ENCODE peak calls at places on chromosomes 4 and X, in six cellular contexts. One of them, this sample, is unnamed.

GRCh38 chr4:1463088-1463926 is 57.1 kb upstream of the NKX1-1 start:
- DNase-seq in GM12878: no peak
- DNase-seq in GM12891: no peak
- DNase-seq in HepG2: no peak
- DNase-seq in H1: no peak
- DNase-seq in K562: no peak
- DNase-seq in this sample: no peak

GRCh38 chr4:40934671-40935070 is 184.9 kb downstream of the NSUN7 start:
- DNase-seq in K562: no peak
- DNase-seq in GM12891: no peak
- DNase-seq in HepG2: no peak
- DNase-seq in GM12878: no peak
- DNase-seq in H1: no peak
- DNase-seq in this sample: no peak

GRCh38 chrX:55008571-55009358 is 8.6 kb downstream of the APEX2 start:
- DNase-seq in K562: no peak
- DNase-seq in GM12891: no peak
- DNase-seq in H1: no peak
- DNase-seq in HepG2: no peak
- DNase-seq in GM12878: no peak
- DNase-seq in this sample: no peak

GRCh38 chr4:55707507-55707906 is 71.4 kb upstream of the NMU start:
- DNase-seq in K562: no peak
- DNase-seq in GM12891: no peak
- DNase-seq in HepG2: no peak
- DNase-seq in GM12878: no peak
- DNase-seq in H1: no peak
- DNase-seq in this sample: no peak

GRCh38 chrX:9131066-9131465 is 97.1 kb upstream of the FAM9B start:
- DNase-seq in GM12878: no peak
- DNase-seq in K562: no peak
- DNase-seq in H1: no peak
- DNase-seq in HepG2: no peak
- DNase-seq in GM12891: no peak
- DNase-seq in this sample: no peak

GRCh38 chr4:30868257-30868656 is 148.1 kb downstream of the PCDH7 start:
- DNase-seq in HepG2: no peak
- DNase-seq in H1: no peak
- DNase-seq in GM12891: no peak
- DNase-seq in GM12878: no peak
- DNase-seq in K562: no peak
- DNase-seq in this sample: no peak

GRCh38 chrX:111010151-111010550 is 85.8 kb upstream of the PAK3 start:
- DNase-seq in GM12891: no peak
- DNase-seq in H1: no peak
- DNase-seq in GM12878: no peak
- DNase-seq in HepG2: no peak
- DNase-seq in K562: no peak
- DNase-seq in this sample: no peak

GRCh38 chr4:6229095-6229494 is 28.7 kb upstream of the JAKMIP1 start:
- DNase-seq in K562: no peak
- DNase-seq in HepG2: no peak
- DNase-seq in GM12891: no peak
- DNase-seq in H1: no peak
- DNase-seq in GM12878: no peak
- DNase-seq in this sample: no peak

GRCh38 chr4:94334962-94335361 is 7.7 kb downstream of the HPGDS start:
- DNase-seq in HepG2: no peak
- DNase-seq in GM12878: no peak
- DNase-seq in H1: no peak
- DNase-seq in GM12891: no peak
- DNase-seq in K562: no peak
- DNase-seq in this sample: no peak

GRCh38 chr4:38659346-38659745 is 4.7 kb upstream of the KLF3 start:
- DNase-seq in GM12878: no peak
- DNase-seq in H1: no peak
- DNase-seq in K562: no peak
- DNase-seq in GM12891: no peak
- DNase-seq in HepG2: no peak
- DNase-seq in this sample: no peak

GRCh38 chr4:1721666-1722550 is 587 bp downstream of the TACC3 start:
- DNase-seq in HepG2: no peak
- DNase-seq in GM12878: no peak
- DNase-seq in GM12891: no peak
- DNase-seq in H1: no peak
- DNase-seq in K562: peak; percentile 75
- DNase-seq in this sample: no peak

GRCh38 chr4:108738307-108738706 is 24.5 kb downstream of the ETNPPL start:
- DNase-seq in GM12878: no peak
- DNase-seq in K562: peak; percentile 15
- DNase-seq in HepG2: no peak
- DNase-seq in GM12891: no peak
- DNase-seq in H1: no peak
- DNase-seq in this sample: no peak

GRCh38 chr4:154560824-154561231 is 2.0 kb upstream of the FGB start:
- DNase-seq in GM12878: no peak
- DNase-seq in K562: no peak
- DNase-seq in HepG2: peak; percentile 90
- DNase-seq in H1: no peak
- DNase-seq in GM12891: no peak
- DNase-seq in this sample: no peak

GRCh38 chr4:3406021-3406420 is 35.7 kb upstream of the HGFAC start:
- DNase-seq in K562: no peak
- DNase-seq in HepG2: no peak
- DNase-seq in GM12891: no peak
- DNase-seq in GM12878: no peak
- DNase-seq in H1: no peak
- DNase-seq in this sample: no peak

GRCh38 chrX:141952603-141953002 is 48.9 kb downstream of the MAGEC1 start:
- DNase-seq in K562: no peak
- DNase-seq in GM12878: no peak
- DNase-seq in GM12891: no peak
- DNase-seq in H1: no peak
- DNase-seq in HepG2: no peak
- DNase-seq in this sample: no peak

GRCh38 chr4:138445098-138445497 is 202.9 kb upstream of the SLC7A11 start:
- DNase-seq in HepG2: no peak
- DNase-seq in K562: no peak
- DNase-seq in GM12891: no peak
- DNase-seq in GM12878: no peak
- DNase-seq in H1: no peak
- DNase-seq in this sample: no peak

GRCh38 chr4:166169111-166169510 is 296.1 kb downstream of the TLL1 start:
- DNase-seq in K562: no peak
- DNase-seq in GM12891: no peak
- DNase-seq in H1: peak; percentile 48
- DNase-seq in HepG2: peak; percentile 4
- DNase-seq in GM12878: no peak
- DNase-seq in this sample: no peak

GRCh38 chr4:67714248-67714583 is 13.3 kb upstream of the UBA6 start:
- DNase-seq in HepG2: no peak
- DNase-seq in GM12891: no peak
- DNase-seq in K562: no peak
- DNase-seq in GM12878: no peak
- DNase-seq in H1: no peak
- DNase-seq in this sample: no peak

GRCh38 chr4:67714955-67715354 is 14.0 kb upstream of the UBA6 start:
- DNase-seq in K562: no peak
- DNase-seq in H1: no peak
- DNase-seq in GM12878: no peak
- DNase-seq in HepG2: no peak
- DNase-seq in GM12891: no peak
- DNase-seq in this sample: no peak

GRCh38 chrX:120560405-120560841 is 339 bp downstream of the CUL4B start:
- DNase-seq in GM12878: no peak
- DNase-seq in GM12891: no peak
- DNase-seq in HepG2: peak; percentile 32
- DNase-seq in H1: no peak
- DNase-seq in K562: no peak
- DNase-seq in this sample: no peak

GRCh38 chr4:36244257-36245084 is at the start of gene ARAP2:
- DNase-seq in K562: peak; percentile 5
- DNase-seq in H1: peak; percentile 67
- DNase-seq in GM12878: no peak
- DNase-seq in HepG2: no peak
- DNase-seq in GM12891: peak; percentile 53
- DNase-seq in this sample: peak; percentile 60

GRCh38 chrX:15170927-15171326 is 99.0 kb downstream of the ASB9 start:
- DNase-seq in H1: no peak
- DNase-seq in K562: no peak
- DNase-seq in HepG2: no peak
- DNase-seq in GM12891: no peak
- DNase-seq in GM12878: no peak
- DNase-seq in this sample: no peak

GRCh38 chr4:61200195-61200990 is at the start of gene ADGRL3:
- DNase-seq in H1: peak; percentile 88
- DNase-seq in K562: no peak
- DNase-seq in HepG2: no peak
- DNase-seq in GM12878: no peak
- DNase-seq in GM12891: peak; percentile 4
- DNase-seq in this sample: peak; percentile 4

DNA sequence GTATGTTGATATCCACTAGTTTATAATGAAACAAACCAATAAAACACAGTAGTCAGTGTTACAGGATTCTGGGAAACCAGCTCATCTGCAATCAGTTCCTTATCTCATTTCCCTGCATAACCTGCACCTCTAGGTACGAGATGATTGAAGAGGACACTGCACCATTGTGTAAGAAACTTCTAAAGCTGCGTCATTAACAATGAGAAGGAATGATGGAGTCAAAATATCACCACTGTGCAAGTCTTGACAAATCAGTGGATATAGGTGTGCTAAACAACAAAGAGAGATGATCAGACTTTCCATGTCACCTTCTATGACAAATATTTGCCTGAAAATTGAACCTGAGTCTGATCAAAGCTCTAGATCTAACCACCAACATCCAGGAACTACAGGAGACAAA is 40.7 kb upstream of the DHX15 start:
- DNase-seq in K562: no peak
- DNase-seq in GM12891: no peak
- DNase-seq in HepG2: peak; percentile 16
- DNase-seq in H1: no peak
- DNase-seq in GM12878: no peak
- DNase-seq in this sample: no peak
- TF ChIP-seq TAF1 in K562: no peak
- TF ChIP-seq TAF1 in GM12891: no peak
- TF ChIP-seq TAF1 in HepG2: no peak
- TF ChIP-seq TAF1 in H1: no peak
- TF ChIP-seq TAF1 in GM12878: no peak
- TF ChIP-seq TAF1 in this sample: no peak

GRCh38 chrX:154547245-154548027 is at the start of gene IKBKG:
- DNase-seq in GM12878: peak; percentile 57
- DNase-seq in GM12891: peak; percentile 80
- DNase-seq in K562: peak; percentile 82
- DNase-seq in HepG2: peak; percentile 77
- DNase-seq in H1: peak; percentile 87
- DNase-seq in this sample: peak; percentile 81
- TF ChIP-seq POLR2A in GM12878: peak; percentile 67
- TF ChIP-seq POLR2A in GM12891: peak; percentile 1
- TF ChIP-seq POLR2A in K562: peak; percentile 78
- TF ChIP-seq POLR2A in HepG2: no peak
- TF ChIP-seq POLR2A in H1: peak; percentile 42
- TF ChIP-seq POLR2A in this sample: peak; percentile 48

GRCh38 chrX:112846787-112847186 is 6.2 kb upstream of the AMOT start:
- DNase-seq in HepG2: no peak
- DNase-seq in GM12878: no peak
- DNase-seq in H1: no peak
- DNase-seq in K562: no peak
- DNase-seq in GM12891: no peak
- DNase-seq in this sample: no peak

GRCh38 chrX:112851806-112852205 is 11.2 kb upstream of the AMOT start:
- DNase-seq in GM12891: no peak
- DNase-seq in H1: no peak
- DNase-seq in HepG2: no peak
- DNase-seq in GM12878: peak; percentile 63
- DNase-seq in K562: no peak
- DNase-seq in this sample: no peak

GRCh38 chrX:112851161-112851779 is 10.6 kb upstream of the AMOT start:
- DNase-seq in GM12878: peak; percentile 82
- DNase-seq in K562: no peak
- DNase-seq in H1: no peak
- DNase-seq in HepG2: no peak
- DNase-seq in GM12891: no peak
- DNase-seq in this sample: peak; percentile 46

GRCh38 chrX:112846114-112846513 is 5.5 kb upstream of the AMOT start:
- DNase-seq in GM12891: no peak
- DNase-seq in HepG2: no peak
- DNase-seq in K562: no peak
- DNase-seq in GM12878: no peak
- DNase-seq in H1: no peak
- DNase-seq in this sample: no peak

DNA sequence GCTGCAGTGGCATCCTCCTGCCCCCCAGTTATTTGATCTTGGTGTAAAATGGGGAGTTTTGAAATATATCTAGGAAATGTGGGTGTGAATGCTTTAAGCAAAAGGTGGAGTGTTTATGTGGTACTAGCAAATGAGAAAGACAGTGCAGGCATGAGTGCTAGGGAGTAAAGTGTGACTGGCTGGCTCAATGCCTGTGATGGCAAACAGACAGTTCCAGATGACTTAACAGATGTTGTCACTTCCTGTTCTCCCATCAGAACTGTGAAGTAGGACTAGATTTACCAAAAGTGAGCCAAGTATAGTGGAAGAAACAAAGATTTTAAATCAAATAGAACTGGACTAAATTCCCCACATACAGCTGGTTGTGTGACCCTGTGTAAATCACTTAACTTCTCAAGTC is 8.4 kb upstream of the AMOT start:
- DNase-seq in K562: no peak
- DNase-seq in GM12891: no peak
- DNase-seq in HepG2: no peak
- DNase-seq in H1: no peak
- DNase-seq in GM12878: no peak
- DNase-seq in this sample: no peak
- TF ChIP-seq TAF1 in K562: no peak
- TF ChIP-seq TAF1 in GM12891: no peak
- TF ChIP-seq TAF1 in HepG2: no peak
- TF ChIP-seq TAF1 in H1: no peak
- TF ChIP-seq TAF1 in GM12878: no peak
- TF ChIP-seq TAF1 in this sample: no peak

DNA sequence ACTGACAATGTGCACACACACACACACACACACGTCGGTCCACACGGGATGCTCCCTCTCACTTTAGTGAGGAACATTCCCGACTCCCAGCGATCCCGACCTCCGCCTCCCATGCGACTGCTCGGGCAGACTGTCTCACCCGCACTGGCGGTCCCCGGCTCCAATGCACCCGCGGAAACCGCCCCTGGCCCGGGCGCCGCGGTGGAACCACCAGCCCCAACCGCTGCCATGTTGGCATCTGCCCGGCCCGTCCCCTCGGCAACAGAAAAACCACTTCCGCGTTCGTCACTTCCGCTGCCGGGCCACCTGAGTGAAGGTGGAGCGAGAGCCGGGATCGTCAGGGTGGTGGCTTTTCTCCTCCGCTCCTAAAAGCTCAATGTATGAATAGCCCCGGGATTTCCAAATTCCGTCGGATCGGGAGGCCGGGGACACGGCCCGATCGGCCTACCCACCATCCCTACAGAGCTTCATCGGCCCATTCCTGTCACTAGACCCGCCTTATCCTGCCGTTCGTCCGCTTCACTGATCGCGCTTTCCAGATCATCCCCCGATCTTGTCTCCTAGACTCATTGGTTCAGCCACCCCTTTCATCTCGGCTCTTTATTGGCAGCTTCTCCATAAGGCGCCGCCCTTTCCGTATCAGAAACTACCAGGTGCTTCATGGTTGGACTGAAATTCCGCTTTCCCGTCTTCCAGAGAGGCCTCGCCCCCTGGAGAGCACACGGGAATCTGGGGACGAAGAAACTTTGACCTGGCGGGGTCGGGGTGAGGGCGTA is at the start of gene SLC35A2:
- DNase-seq in HepG2: peak; percentile 85
- DNase-seq in GM12891: peak; percentile 72
- DNase-seq in K562: peak; percentile 73
- DNase-seq in H1: peak; percentile 85
- DNase-seq in GM12878: no peak
- DNase-seq in this sample: peak; percentile 75
- TF ChIP-seq POLR2A in HepG2: no peak
- TF ChIP-seq POLR2A in GM12891: peak; percentile 64
- TF ChIP-seq POLR2A in K562: peak; percentile 85
- TF ChIP-seq POLR2A in H1: no peak
- TF ChIP-seq POLR2A in GM12878: peak; percentile 89
- TF ChIP-seq POLR2A in this sample: peak; percentile 71